ENCODE peak calls at places on chromosomes 1 and 21, in seven cellular contexts. One of them, this sample, is unnamed.
A peak's percentile ranks its signal among the peaks of the same experiment; 100 is the strongest.

GRCh38 chr1:237713886-237714285 is 176.8 kb downstream of the ZP4 start:
- DNase-seq in NT2/D1: no peak
- DNase-seq in spleen: no peak
- DNase-seq in AG04450: no peak
- DNase-seq in astrocyte: no peak
- DNase-seq in right lobe of liver: no peak
- DNase-seq in naive thymus-derived CD4-positive, alpha-beta T cell: no peak
- DNase-seq in this sample: no peak

GRCh38 chr1:154881820-154882535 is 11.9 kb upstream of the KCNN3 start:
- DNase-seq in NT2/D1: no peak
- DNase-seq in spleen: no peak
- DNase-seq in AG04450: no peak
- DNase-seq in astrocyte: no peak
- DNase-seq in right lobe of liver: no peak
- DNase-seq in naive thymus-derived CD4-positive, alpha-beta T cell: no peak
- DNase-seq in this sample: no peak

GRCh38 chr1:11960710-11961109 is 19.5 kb upstream of the MFN2 start:
- DNase-seq in NT2/D1: no peak
- DNase-seq in spleen: no peak
- DNase-seq in AG04450: no peak
- DNase-seq in astrocyte: no peak
- DNase-seq in right lobe of liver: no peak
- DNase-seq in naive thymus-derived CD4-positive, alpha-beta T cell: no peak
- DNase-seq in this sample: no peak

GRCh38 chr1:221556435-221556834 is 185.5 kb downstream of the DUSP10 start:
- DNase-seq in NT2/D1: no peak
- DNase-seq in spleen: no peak
- DNase-seq in AG04450: no peak
- DNase-seq in astrocyte: no peak
- DNase-seq in right lobe of liver: no peak
- DNase-seq in naive thymus-derived CD4-positive, alpha-beta T cell: no peak
- DNase-seq in this sample: no peak

GRCh38 chr1:2126331-2127180 is 68.0 kb downstream of the FAAP20 start:
- DNase-seq in NT2/D1: no peak
- DNase-seq in spleen: peak; percentile 79
- DNase-seq in AG04450: no peak
- DNase-seq in astrocyte: no peak
- DNase-seq in right lobe of liver: no peak
- DNase-seq in naive thymus-derived CD4-positive, alpha-beta T cell: no peak
- DNase-seq in this sample: no peak

GRCh38 chr1:34740161-34740875 is 14.5 kb upstream of the GJB5 start:
- DNase-seq in NT2/D1: no peak
- DNase-seq in spleen: no peak
- DNase-seq in AG04450: no peak
- DNase-seq in astrocyte: no peak
- DNase-seq in right lobe of liver: no peak
- DNase-seq in naive thymus-derived CD4-positive, alpha-beta T cell: no peak
- DNase-seq in this sample: no peak

GRCh38 chr1:117555806-117556205 is 50.0 kb upstream of the TENT5C start:
- DNase-seq in NT2/D1: no peak
- DNase-seq in spleen: no peak
- DNase-seq in AG04450: no peak
- DNase-seq in astrocyte: no peak
- DNase-seq in right lobe of liver: no peak
- DNase-seq in naive thymus-derived CD4-positive, alpha-beta T cell: no peak
- DNase-seq in this sample: no peak

GRCh38 chr1:113146242-113147072 is 73.5 kb downstream of the LRIG2 start:
- DNase-seq in NT2/D1: no peak
- DNase-seq in spleen: no peak
- DNase-seq in AG04450: no peak
- DNase-seq in astrocyte: peak; percentile 58
- DNase-seq in right lobe of liver: no peak
- DNase-seq in naive thymus-derived CD4-positive, alpha-beta T cell: no peak
- DNase-seq in this sample: no peak

GRCh38 chr1:8025671-8026144 is 401 bp downstream of the ERRFI1 start:
- DNase-seq in NT2/D1: no peak
- DNase-seq in spleen: peak; percentile 80
- DNase-seq in AG04450: no peak
- DNase-seq in astrocyte: no peak
- DNase-seq in right lobe of liver: no peak
- DNase-seq in naive thymus-derived CD4-positive, alpha-beta T cell: no peak
- DNase-seq in this sample: no peak

GRCh38 chr1:43831866-43832654 is 101.5 kb upstream of the ARTN start:
- DNase-seq in NT2/D1: no peak
- DNase-seq in spleen: no peak
- DNase-seq in AG04450: no peak
- DNase-seq in astrocyte: no peak
- DNase-seq in right lobe of liver: no peak
- DNase-seq in naive thymus-derived CD4-positive, alpha-beta T cell: no peak
- DNase-seq in this sample: no peak

GRCh38 chr1:152015766-152016165 is 21.0 kb downstream of the S100A11 start:
- DNase-seq in NT2/D1: no peak
- DNase-seq in spleen: no peak
- DNase-seq in AG04450: no peak
- DNase-seq in astrocyte: no peak
- DNase-seq in right lobe of liver: no peak
- DNase-seq in naive thymus-derived CD4-positive, alpha-beta T cell: no peak
- DNase-seq in this sample: no peak

GRCh38 chr1:201900476-201900875 is 11.8 kb downstream of the SHISA4 start:
- DNase-seq in NT2/D1: no peak
- DNase-seq in spleen: peak; percentile 27
- DNase-seq in AG04450: no peak
- DNase-seq in astrocyte: no peak
- DNase-seq in right lobe of liver: no peak
- DNase-seq in naive thymus-derived CD4-positive, alpha-beta T cell: no peak
- DNase-seq in this sample: no peak

GRCh38 chr1:67536957-67537646 is 106.9 kb upstream of the SERBP1 start:
- DNase-seq in NT2/D1: no peak
- DNase-seq in spleen: no peak
- DNase-seq in AG04450: no peak
- DNase-seq in astrocyte: no peak
- DNase-seq in right lobe of liver: peak; percentile 78
- DNase-seq in naive thymus-derived CD4-positive, alpha-beta T cell: no peak
- DNase-seq in this sample: no peak

GRCh38 chr1:232891116-232891515 is 59.3 kb upstream of the NTPCR start:
- DNase-seq in NT2/D1: no peak
- DNase-seq in spleen: no peak
- DNase-seq in AG04450: peak; percentile 62
- DNase-seq in astrocyte: peak; percentile 98
- DNase-seq in right lobe of liver: no peak
- DNase-seq in naive thymus-derived CD4-positive, alpha-beta T cell: no peak
- DNase-seq in this sample: no peak

GRCh38 chr1:206935491-206936067 is 10.7 kb downstream of the PIGR start:
- DNase-seq in NT2/D1: peak; percentile 79
- DNase-seq in spleen: no peak
- DNase-seq in AG04450: peak; percentile 2
- DNase-seq in astrocyte: no peak
- DNase-seq in right lobe of liver: peak; percentile 84
- DNase-seq in naive thymus-derived CD4-positive, alpha-beta T cell: peak; percentile 28
- DNase-seq in this sample: peak; percentile 8

GRCh38 chr1:77421504-77422233 is 139.8 kb downstream of the AK5 start:
- DNase-seq in NT2/D1: no peak
- DNase-seq in spleen: no peak
- DNase-seq in AG04450: no peak
- DNase-seq in astrocyte: no peak
- DNase-seq in right lobe of liver: no peak
- DNase-seq in naive thymus-derived CD4-positive, alpha-beta T cell: no peak
- DNase-seq in this sample: no peak

GRCh38 chr1:226474041-226474440 is 66.1 kb upstream of the PARP1 start:
- DNase-seq in NT2/D1: no peak
- DNase-seq in spleen: no peak
- DNase-seq in AG04450: no peak
- DNase-seq in astrocyte: no peak
- DNase-seq in right lobe of liver: no peak
- DNase-seq in naive thymus-derived CD4-positive, alpha-beta T cell: no peak
- DNase-seq in this sample: no peak

GRCh38 chr1:34918609-34919561 is 10.6 kb downstream of the DLGAP3 start:
- DNase-seq in NT2/D1: no peak
- DNase-seq in spleen: no peak
- DNase-seq in AG04450: no peak
- DNase-seq in astrocyte: no peak
- DNase-seq in right lobe of liver: no peak
- DNase-seq in naive thymus-derived CD4-positive, alpha-beta T cell: no peak
- DNase-seq in this sample: no peak

GRCh38 chr1:167599839-167600581 is 30.0 kb upstream of the RCSD1 start:
- DNase-seq in NT2/D1: no peak
- DNase-seq in spleen: no peak
- DNase-seq in AG04450: no peak
- DNase-seq in astrocyte: peak; percentile 46
- DNase-seq in right lobe of liver: peak; percentile 68
- DNase-seq in naive thymus-derived CD4-positive, alpha-beta T cell: no peak
- DNase-seq in this sample: no peak

GRCh38 chr1:193705473-193706074 is 519.2 kb upstream of the B3GALT2 start:
- DNase-seq in NT2/D1: no peak
- DNase-seq in spleen: no peak
- DNase-seq in AG04450: no peak
- DNase-seq in astrocyte: peak; percentile 60
- DNase-seq in right lobe of liver: no peak
- DNase-seq in naive thymus-derived CD4-positive, alpha-beta T cell: no peak
- DNase-seq in this sample: no peak

GRCh38 chr1:201432814-201433213 is 11.3 kb upstream of the TNNI1 start:
- DNase-seq in NT2/D1: no peak
- DNase-seq in spleen: no peak
- DNase-seq in AG04450: no peak
- DNase-seq in astrocyte: no peak
- DNase-seq in right lobe of liver: no peak
- DNase-seq in naive thymus-derived CD4-positive, alpha-beta T cell: no peak
- DNase-seq in this sample: no peak

GRCh38 chr1:167710836-167711235 is 10.9 kb upstream of the MPZL1 start:
- DNase-seq in NT2/D1: no peak
- DNase-seq in spleen: no peak
- DNase-seq in AG04450: no peak
- DNase-seq in astrocyte: no peak
- DNase-seq in right lobe of liver: no peak
- DNase-seq in naive thymus-derived CD4-positive, alpha-beta T cell: no peak
- DNase-seq in this sample: no peak

GRCh38 chr1:46188295-46189030 is 9.8 kb downstream of the POMGNT1 start:
- DNase-seq in NT2/D1: no peak
- DNase-seq in spleen: no peak
- DNase-seq in AG04450: no peak
- DNase-seq in astrocyte: no peak
- DNase-seq in right lobe of liver: peak; percentile 83
- DNase-seq in naive thymus-derived CD4-positive, alpha-beta T cell: no peak
- DNase-seq in this sample: no peak

GRCh38 chr1:203268901-203269653 is 36.2 kb upstream of the BTG2 start:
- DNase-seq in NT2/D1: peak; percentile 76
- DNase-seq in spleen: peak; percentile 80
- DNase-seq in AG04450: no peak
- DNase-seq in astrocyte: peak; percentile 52
- DNase-seq in right lobe of liver: no peak
- DNase-seq in naive thymus-derived CD4-positive, alpha-beta T cell: no peak
- DNase-seq in this sample: peak; percentile 67

GRCh38 chr1:246689409-246689997 is 34.7 kb upstream of the SCCPDH start:
- DNase-seq in NT2/D1: peak; percentile 54
- DNase-seq in spleen: peak; percentile 83
- DNase-seq in AG04450: peak; percentile 37
- DNase-seq in astrocyte: peak; percentile 50
- DNase-seq in right lobe of liver: peak; percentile 69
- DNase-seq in naive thymus-derived CD4-positive, alpha-beta T cell: peak; percentile 10
- DNase-seq in this sample: peak; percentile 71

GRCh38 chr1:198156745-198157240 is at the start of gene NEK7:
- DNase-seq in NT2/D1: peak; percentile 72
- DNase-seq in spleen: peak; percentile 94
- DNase-seq in AG04450: no peak
- DNase-seq in astrocyte: peak; percentile 74
- DNase-seq in right lobe of liver: peak; percentile 93
- DNase-seq in naive thymus-derived CD4-positive, alpha-beta T cell: peak; percentile 50
- DNase-seq in this sample: peak; percentile 90

GRCh38 chr1:41361495-41362356 is 492 bp downstream of the FOXO6 start:
- DNase-seq in NT2/D1: no peak
- DNase-seq in spleen: peak; percentile 90
- DNase-seq in AG04450: no peak
- DNase-seq in astrocyte: no peak
- DNase-seq in right lobe of liver: no peak
- DNase-seq in naive thymus-derived CD4-positive, alpha-beta T cell: no peak
- DNase-seq in this sample: peak; percentile 28

DNA sequence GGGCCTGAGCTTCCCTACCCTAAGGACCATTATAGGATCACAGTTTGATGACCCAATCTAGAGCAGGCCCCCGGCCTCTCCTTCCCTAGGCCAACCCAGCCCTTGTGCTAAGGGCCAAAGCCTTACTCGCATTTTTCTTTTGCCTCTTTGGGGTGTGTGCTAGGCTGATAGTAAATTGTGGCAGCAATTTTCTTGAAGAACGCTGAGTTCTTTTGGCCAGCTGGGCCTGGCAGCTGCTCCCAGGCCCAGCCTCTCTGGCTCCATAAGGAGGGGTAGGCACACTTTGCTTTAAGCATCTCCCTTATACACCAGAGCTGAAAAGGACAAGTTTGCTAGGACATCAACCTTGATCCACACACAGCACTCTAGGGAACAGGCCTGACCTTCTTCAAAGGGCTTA is 4.2 kb downstream of the OLFML2B start:
- DNase-seq in NT2/D1: no peak
- DNase-seq in spleen: no peak
- DNase-seq in AG04450: no peak
- DNase-seq in astrocyte: no peak
- DNase-seq in right lobe of liver: no peak
- DNase-seq in naive thymus-derived CD4-positive, alpha-beta T cell: no peak
- DNase-seq in this sample: no peak
- H3K4me3 ChIP-seq in NT2/D1: no peak overlapping the region
- H3K4me3 ChIP-seq in spleen: no peak overlapping the region
- H3K4me3 ChIP-seq in AG04450: no peak overlapping the region
- H3K4me3 ChIP-seq in astrocyte: no peak overlapping the region
- H3K4me3 ChIP-seq in right lobe of liver: no peak overlapping the region
- H3K4me3 ChIP-seq in naive thymus-derived CD4-positive, alpha-beta T cell: no peak overlapping the region
- H3K4me3 ChIP-seq in this sample: no peak overlapping the region

GRCh38 chr21:38810034-38810825 is 4.5 kb downstream of the ETS2 start:
- DNase-seq in NT2/D1: no peak
- DNase-seq in spleen: no peak
- DNase-seq in AG04450: no peak
- DNase-seq in astrocyte: no peak
- DNase-seq in right lobe of liver: no peak
- DNase-seq in naive thymus-derived CD4-positive, alpha-beta T cell: no peak
- DNase-seq in this sample: no peak
- H3K4me3 ChIP-seq in NT2/D1: no peak overlapping the region
- H3K4me3 ChIP-seq in spleen: no peak overlapping the region
- H3K4me3 ChIP-seq in AG04450: no peak overlapping the region
- H3K4me3 ChIP-seq in astrocyte: no peak overlapping the region
- H3K4me3 ChIP-seq in right lobe of liver: peak overlapping the region; percentile 70
- H3K4me3 ChIP-seq in naive thymus-derived CD4-positive, alpha-beta T cell: no peak overlapping the region
- H3K4me3 ChIP-seq in this sample: no peak overlapping the region

GRCh38 chr1:231334079-231334666 is 3.5 kb downstream of the EXOC8 start:
- DNase-seq in NT2/D1: no peak
- DNase-seq in spleen: no peak
- DNase-seq in AG04450: no peak
- DNase-seq in astrocyte: no peak
- DNase-seq in right lobe of liver: no peak
- DNase-seq in naive thymus-derived CD4-positive, alpha-beta T cell: no peak
- DNase-seq in this sample: no peak
- H3K4me3 ChIP-seq in NT2/D1: peak overlapping the region; percentile 12
- H3K4me3 ChIP-seq in spleen: peak overlapping the region; percentile 6
- H3K4me3 ChIP-seq in AG04450: peak overlapping the region; percentile 99
- H3K4me3 ChIP-seq in astrocyte: peak overlapping the region; percentile 52
- H3K4me3 ChIP-seq in right lobe of liver: peak overlapping the region; percentile 16
- H3K4me3 ChIP-seq in naive thymus-derived CD4-positive, alpha-beta T cell: peak overlapping the region; percentile 0
- H3K4me3 ChIP-seq in this sample: peak overlapping the region; percentile 79

GRCh38 chr1:23217421-23218115 is at the start of gene HTR1D:
- DNase-seq in NT2/D1: no peak
- DNase-seq in spleen: no peak
- DNase-seq in AG04450: no peak
- DNase-seq in astrocyte: no peak
- DNase-seq in right lobe of liver: no peak
- DNase-seq in naive thymus-derived CD4-positive, alpha-beta T cell: no peak
- DNase-seq in this sample: no peak
- H3K4me3 ChIP-seq in NT2/D1: peak within 1 kb of the TSS; percentile 59
- H3K4me3 ChIP-seq in spleen: peak within 1 kb of the TSS; percentile 20
- H3K4me3 ChIP-seq in AG04450: peak within 1 kb of the TSS; percentile 29
- H3K4me3 ChIP-seq in astrocyte: peak within 1 kb of the TSS; percentile 28
- H3K4me3 ChIP-seq in right lobe of liver: peak within 1 kb of the TSS; percentile 33
- H3K4me3 ChIP-seq in naive thymus-derived CD4-positive, alpha-beta T cell: no peak within 1 kb of the TSS
- H3K4me3 ChIP-seq in this sample: peak within 1 kb of the TSS; percentile 45